ENCODE peak calls at places on chromosome 5, in eight cellular contexts. I, T, L, O, J, Y, W and E are unnamed samples.

GRCh38 chr5:81235287-81236072 is 2.4 kb downstream of the CKMT2 start:
- DNase-seq in I (peak; percentile 9), T (no peak), L (peak; percentile 77), O (no peak), J (no peak), Y (no peak), W (no peak), E (peak; percentile 74)

GRCh38 chr5:63255609-63256008 is 677.0 kb downstream of the LRRC70 start:
- DNase-seq in I (no peak), T (no peak), L (no peak), O (no peak), J (no peak), Y (no peak), W (no peak), E (no peak)

GRCh38 chr5:137561572-137561971 is 62.4 kb upstream of the SPOCK1 start:
- DNase-seq in I (no peak), T (no peak), L (no peak), O (no peak), J (no peak), Y (no peak), W (no peak), E (no peak)

GRCh38 chr5:64958757-64959391 is 190.1 kb downstream of the CWC27 start:
- DNase-seq in I (peak; percentile 57), T (peak; percentile 2), L (no peak), O (no peak), J (peak; percentile 54), Y (no peak), W (peak; percentile 68), E (no peak)

GRCh38 chr5:98700730-98701129 is 72.7 kb upstream of the RGMB start:
- DNase-seq in I (peak; percentile 20), T (no peak), L (no peak), O (no peak), J (no peak), Y (no peak), W (no peak), E (no peak)

GRCh38 chr5:133081036-133081435 is 29.2 kb downstream of the HSPA4 start:
- DNase-seq in I (no peak), T (no peak), L (no peak), O (no peak), J (no peak), Y (no peak), W (no peak), E (no peak)

GRCh38 chr5:147809830-147810666 is 21.4 kb downstream of the SPINK1 start:
- DNase-seq in I (peak; percentile 39), T (no peak), L (no peak), O (no peak), J (no peak), Y (no peak), W (no peak), E (no peak)

GRCh38 chr5:59893061-59893435 is 478 bp downstream of the PDE4D start:
- DNase-seq in I (no peak), T (no peak), L (no peak), O (no peak), J (no peak), Y (no peak), W (no peak), E (no peak)

GRCh38 chr5:153546566-153546965 is 56.1 kb downstream of the GRIA1 start:
- DNase-seq in I (peak; percentile 45), T (no peak), L (no peak), O (no peak), J (no peak), Y (no peak), W (no peak), E (no peak)

GRCh38 chr5:74763504-74763903 is 3.4 kb downstream of the GFM2 start:
- DNase-seq in I (peak; percentile 31), T (no peak), L (no peak), O (no peak), J (no peak), Y (no peak), W (no peak), E (no peak)

GRCh38 chr5:37886207-37886905 is 46.5 kb upstream of the GDNF start:
- DNase-seq in I (peak; percentile 6), T (no peak), L (peak; percentile 51), O (no peak), J (no peak), Y (no peak), W (no peak), E (no peak)